ENCODE peak calls at places on chromosomes 6 and 20, in seven cellular contexts. K is HFF-Myc; F is stomach; H is naive thymus-derived CD8-positive, alpha-beta T cell; Z is AG09319; V is posterior cingulate gyrus; C is iris pigment epithelial cell. R is an unnamed sample.

GRCh38 chr6:35727206-35727934 is 9.5 kb upstream of the ARMC12 start:
- DNase-seq in K (no peak), F (peak; percentile 76), H (no peak), Z (no peak), V (peak; percentile 58), C (peak; percentile 88), R (peak; percentile 65)

GRCh38 chr6:118277631-118278030 is 270.5 kb upstream of the PLN start:
- DNase-seq in K (no peak), F (no peak), H (no peak), Z (no peak), V (no peak), C (no peak), R (no peak)

GRCh38 chr6:4780360-4780812 is 4.2 kb downstream of the CDYL start:
- DNase-seq in K (no peak), F (no peak), H (no peak), Z (no peak), V (no peak), C (peak; percentile 77), R (peak; percentile 46)

GRCh38 chr6:29845405-29846006 is 17.9 kb downstream of the HLA-G start:
- DNase-seq in K (no peak), F (no peak), H (no peak), Z (no peak), V (no peak), C (no peak), R (no peak)

GRCh38 chr20:3716195-3716834 is 3.9 kb upstream of the SIGLEC1 start:
- DNase-seq in K (no peak), F (no peak), H (no peak), Z (peak; percentile 10), V (no peak), C (peak; percentile 42), R (peak; percentile 54)

GRCh38 chr6:74638467-74638866 is 567.4 kb downstream of the COL12A1 start:
- DNase-seq in K (peak; percentile 37), F (no peak), H (no peak), Z (no peak), V (no peak), C (no peak), R (peak; percentile 14)

GRCh38 chr6:2674857-2675256 is 75.9 kb downstream of the MYLK4 start:
- DNase-seq in K (no peak), F (no peak), H (no peak), Z (no peak), V (no peak), C (no peak), R (no peak)

GRCh38 chr6:158631678-158632537 is 12.6 kb downstream of the DYNLT1 start:
- DNase-seq in K (peak; percentile 49), F (peak; percentile 74), H (no peak), Z (no peak), V (no peak), C (peak; percentile 95), R (peak; percentile 90)

GRCh38 chr6:53718597-53719460 is 53.3 kb upstream of the KLHL31 start:
- DNase-seq in K (peak; percentile 64), F (peak; percentile 44), H (no peak), Z (peak; percentile 25), V (no peak), C (peak; percentile 73), R (peak; percentile 72)

GRCh38 chr20:51462566-51463276 is 79.8 kb downstream of the NFATC2 start:
- DNase-seq in K (no peak), F (no peak), H (no peak), Z (no peak), V (peak; percentile 61), C (peak; percentile 77), R (peak; percentile 78)

GRCh38 chr6:89928604-89929003 is 34.3 kb downstream of the GJA10 start:
- DNase-seq in K (no peak), F (no peak), H (no peak), Z (no peak), V (no peak), C (peak; percentile 76), R (peak; percentile 32)

GRCh38 chr6:131575834-131576478 is 2.9 kb downstream of the ARG1 start:
- DNase-seq in K (no peak), F (no peak), H (no peak), Z (no peak), V (no peak), C (peak; percentile 3), R (no peak)

GRCh38 chr6:3363296-3364025 is 93.4 kb downstream of the SLC22A23 start:
- DNase-seq in K (no peak), F (peak; percentile 93), H (no peak), Z (no peak), V (peak; percentile 22), C (no peak), R (no peak)

GRCh38 chr6:98828991-98829411 is 5.4 kb upstream of the POU3F2 start:
- DNase-seq in K (no peak), F (no peak), H (no peak), Z (no peak), V (no peak), C (no peak), R (no peak)

GRCh38 chr6:31187780-31188194 is 17.3 kb upstream of the POU5F1 start:
- DNase-seq in K (no peak), F (no peak), H (no peak), Z (no peak), V (no peak), C (no peak), R (no peak)

GRCh38 chr6:165615629-165616028 is 47.4 kb downstream of the PDE10A start:
- DNase-seq in K (no peak), F (no peak), H (no peak), Z (no peak), V (peak; percentile 30), C (peak; percentile 7), R (peak; percentile 78)

R was measured in fibroblast of the aortic adventitia.